ENCODE peak calls at places on chromosomes 13 and 19, in six cellular contexts. A is astrocyte; H is stimulated activated CD8-positive, alpha-beta memory T cell treated with anti-CD3 and anti-CD28 coated beads, Interleukin-12 subunit alpha, Interleukin-12 subunit beta, amount 100 ng/mL, for 1 hour; S is iris pigment epithelial cell; Y is epithelial cell of esophagus; T is stimulated activated naive CD8-positive, alpha-beta T cell treated with anti-CD3 and anti-CD28 coated beads, Interleukin-15, Interleukin-2, amounts not matched to agents 100 U/mL and 50 U/mL, for 24 hours. W is an unnamed sample.

GRCh38 chr13:30745917-30746686 is 10.8 kb downstream of the ALOX5AP start:
- DNase-seq in A (no peak), H (no peak), S (no peak), T (no peak), Y (no peak), W (no peak)

GRCh38 chr13:75838366-75839017 is 202.4 kb downstream of the LMO7 start:
- DNase-seq in T (no peak), S (no peak), Y (no peak), A (no peak), H (no peak), W (no peak)

GRCh38 chr19:4139614-4140236 is 13.7 kb upstream of the CREB3L3 start:
- DNase-seq in T (peak; percentile 95), A (no peak), Y (peak; percentile 72), S (peak; percentile 42), H (peak; percentile 86), W (peak; percentile 73)

GRCh38 chr13:101708115-101708514 is 255.6 kb downstream of the ITGBL1 start:
- DNase-seq in Y (no peak), T (no peak), S (no peak), H (no peak), A (no peak), W (no peak)

GRCh38 chr19:12681074-12681987 is at the start of gene DHPS:
- DNase-seq in A (peak; percentile 96), H (peak; percentile 90), Y (peak; percentile 98), T (peak; percentile 89), S (peak; percentile 99), W (peak; percentile 90)

GRCh38 chr13:112880221-112880641 is 88.8 kb upstream of the MCF2L start:
- DNase-seq in H (no peak), A (no peak), Y (no peak), T (no peak), S (no peak), W (no peak)

GRCh38 chr13:25922373-25922772 is 129.4 kb downstream of the SHISA2 start:
- DNase-seq in H (no peak), T (no peak), A (no peak), S (no peak), Y (no peak), W (no peak)

GRCh38 chr19:34837262-34837661 is 64.2 kb upstream of the ZNF599 start:
- DNase-seq in A (no peak), S (peak; percentile 24), T (no peak), Y (no peak), H (no peak), W (no peak)

GRCh38 chr13:37448072-37448471 is 150.5 kb downstream of the POSTN start:
- DNase-seq in S (peak; percentile 16), T (no peak), H (no peak), A (no peak), Y (no peak), W (no peak)

GRCh38 chr19:40744554-40745401 is 5.5 kb downstream of the ACTMAP start:
- DNase-seq in Y (no peak), H (no peak), T (peak; percentile 47), S (no peak), A (no peak), W (no peak)

GRCh38 chr19:7871530-7872305 is 2.5 kb downstream of the PRR36 start:
- DNase-seq in H (peak; percentile 49), A (peak; percentile 78), S (peak; percentile 92), Y (peak; percentile 97), T (peak; percentile 91), W (peak; percentile 80)

GRCh38 chr19:13804830-13805683 is 9.8 kb downstream of the ZSWIM4 start:
- DNase-seq in S (no peak), H (no peak), Y (no peak), A (no peak), T (peak; percentile 29), W (no peak)

GRCh38 chr19:2782357-2782935 is 627 bp downstream of the SGTA start:
- DNase-seq in H (no peak), A (no peak), T (peak; percentile 13), Y (no peak), S (peak; percentile 5), W (no peak)

GRCh38 chr19:47497821-47498520 is 14.0 kb upstream of the KPTN start:
- DNase-seq in Y (no peak), T (no peak), A (no peak), H (no peak), S (no peak), W (no peak)

GRCh38 chr13:99977912-99978780 is 3.4 kb upstream of the ZIC2 start:
- DNase-seq in T (no peak), A (no peak), S (no peak), H (no peak), Y (no peak), W (no peak)

GRCh38 chr13:72696590-72696989 is 30.8 kb downstream of the MZT1 start:
- DNase-seq in H (no peak), T (no peak), S (peak; percentile 22), A (peak; percentile 10), Y (peak; percentile 27), W (no peak)

GRCh38 chr13:94121686-94122085 is 357.8 kb downstream of the DCT start:
- DNase-seq in A (peak; percentile 90), Y (peak; percentile 26), S (peak; percentile 79), H (no peak), T (no peak), W (no peak)

GRCh38 chr19:2703077-2703437 is 563 bp upstream of the GNG7 start:
- DNase-seq in S (no peak), Y (no peak), A (no peak), T (no peak), H (no peak), W (no peak)

GRCh38 chr13:66154981-66155380 is 1075.2 kb downstream of the PCDH9 start:
- DNase-seq in S (peak; percentile 54), A (peak; percentile 3), H (no peak), Y (no peak), T (no peak), W (no peak)

GRCh38 chr19:33621065-33621785 is 528 bp upstream of the CHST8 start:
- DNase-seq in Y (no peak), T (no peak), H (no peak), S (peak; percentile 3), A (no peak), W (no peak)